ENCODE peak calls at places on chromosomes 2 and 18, in ten cellular contexts. I is WERI-Rb-1, B is endothelial cell, Y is sigmoid colon, X is GM23338, N is Calu3, F is left lung, D is glutamatergic neuron, P is cardiac fibroblast, W is AG10803. Q is an unnamed sample.
A peak's percentile ranks its signal among the peaks of the same experiment; 100 is the strongest.

GRCh38 chr2:121038431-121038830 is 246.6 kb downstream of the TFCP2L1 start:
- DNase-seq in I (no peak), B (no peak), Y (no peak), X (no peak), N (no peak), F (no peak), D (no peak), P (no peak), W (no peak), Q (no peak)

GRCh38 chr2:99430614-99431258 is 59.1 kb downstream of the REV1 start:
- DNase-seq in I (no peak), B (no peak), Y (no peak), X (no peak), N (no peak), F (no peak), D (no peak), P (peak; percentile 17), W (peak; percentile 62), Q (no peak)

GRCh38 chr2:95077521-95077807 is 44.1 kb downstream of the MRPS5 start:
- DNase-seq in I (peak; percentile 69), B (no peak), Y (no peak), X (peak; percentile 19), N (no peak), F (no peak), D (no peak), P (peak; percentile 5), W (no peak), Q (no peak)

GRCh38 chr2:210475726-210476125 is 833 bp downstream of the LANCL1 start:
- DNase-seq in I (no peak), B (no peak), Y (no peak), X (no peak), N (no peak), F (no peak), D (no peak), P (peak; percentile 13), W (no peak), Q (no peak)

GRCh38 chr2:122754561-122754960 is 999.1 kb downstream of the TSN start:
- DNase-seq in I (no peak), B (no peak), Y (no peak), X (no peak), N (no peak), F (no peak), D (no peak), P (no peak), W (no peak), Q (no peak)

GRCh38 chr2:216555274-216555673 is 56.6 kb downstream of the RPL37A start:
- DNase-seq in I (no peak), B (no peak), Y (peak; percentile 86), X (no peak), N (peak; percentile 16), F (no peak), D (no peak), P (peak; percentile 53), W (peak; percentile 90), Q (no peak)

GRCh38 chr2:74532222-74532621 is 2.5 kb downstream of the HTRA2 start:
- DNase-seq in I (no peak), B (no peak), Y (no peak), X (no peak), N (no peak), F (no peak), D (no peak), P (peak; percentile 66), W (peak; percentile 70), Q (peak; percentile 62)

GRCh38 chr2:143524001-143524608 is 394.9 kb downstream of the ARHGAP15 start:
- DNase-seq in I (no peak), B (no peak), Y (no peak), X (no peak), N (no peak), F (no peak), D (no peak), P (peak; percentile 47), W (peak; percentile 84), Q (no peak)

GRCh38 chr18:23181547-23181946 is 46.3 kb downstream of the CABLES1 start:
- DNase-seq in I (no peak), B (no peak), Y (no peak), X (no peak), N (no peak), F (no peak), D (no peak), P (no peak), W (no peak), Q (no peak)

GRCh38 chr2:73408198-73408597 is 22.6 kb downstream of the ALMS1 start:
- DNase-seq in I (no peak), B (no peak), Y (no peak), X (no peak), N (no peak), F (no peak), D (no peak), P (no peak), W (no peak), Q (no peak)

GRCh38 chr2:61882850-61883249 is 5.6 kb downstream of the CCT4 start:
- DNase-seq in I (no peak), B (no peak), Y (no peak), X (no peak), N (no peak), F (no peak), D (no peak), P (no peak), W (no peak), Q (no peak)

GRCh38 chr2:62309465-62310091 is 113.7 kb downstream of the B3GNT2 start:
- DNase-seq in I (no peak), B (peak; percentile 24), Y (no peak), X (peak; percentile 56), N (no peak), F (no peak), D (no peak), P (no peak), W (peak; percentile 10), Q (peak; percentile 62)

GRCh38 chr18:74896390-74896991 is 298.8 kb downstream of the ZNF407 start:
- DNase-seq in I (peak; percentile 77), B (peak; percentile 40), Y (no peak), X (peak; percentile 76), N (peak; percentile 71), F (peak; percentile 43), D (no peak), P (peak; percentile 6), W (no peak), Q (peak; percentile 31)

GRCh38 chr18:3157086-3157485 is 62.7 kb downstream of the MYOM1 start:
- DNase-seq in I (no peak), B (no peak), Y (no peak), X (no peak), N (no peak), F (no peak), D (no peak), P (no peak), W (no peak), Q (no peak)

GRCh38 chr18:72530622-72531021 is 13.5 kb downstream of the CBLN2 start:
- DNase-seq in I (no peak), B (no peak), Y (no peak), X (no peak), N (no peak), F (no peak), D (no peak), P (no peak), W (no peak), Q (no peak)
- TF ChIP-seq CTCF in I (no peak), B (no peak), Y (no peak), X (no peak), N (no peak), F (no peak), D (no peak), P (no peak), W (no peak), Q (no peak)

GRCh38 chr2:172480301-172481218 is 53.2 kb downstream of the ITGA6 start:
- DNase-seq in I (no peak), B (no peak), Y (no peak), X (no peak), N (no peak), F (no peak), D (peak; percentile 27), P (peak; percentile 23), W (peak; percentile 17), Q (no peak)

GRCh38 chr2:172488556-172488955 is 61.2 kb downstream of the ITGA6 start:
- DNase-seq in I (no peak), B (no peak), Y (no peak), X (no peak), N (no peak), F (no peak), D (no peak), P (no peak), W (no peak), Q (no peak)

GRCh38 chr2:172484253-172484652 is 56.9 kb downstream of the ITGA6 start:
- DNase-seq in I (no peak), B (no peak), Y (no peak), X (peak; percentile 35), N (no peak), F (no peak), D (no peak), P (peak; percentile 41), W (peak; percentile 28), Q (no peak)

GRCh38 chr2:172481507-172482262 is 54.3 kb downstream of the ITGA6 start:
- DNase-seq in I (no peak), B (no peak), Y (no peak), X (no peak), N (no peak), F (no peak), D (no peak), P (no peak), W (no peak), Q (no peak)

GRCh38 chr2:172484706-172485105 is 57.3 kb downstream of the ITGA6 start:
- DNase-seq in I (no peak), B (no peak), Y (no peak), X (no peak), N (no peak), F (no peak), D (no peak), P (no peak), W (no peak), Q (no peak)
- TF ChIP-seq CTCF in I (no peak), B (no peak), Y (no peak), X (no peak), N (no peak), F (no peak), D (no peak), P (no peak), W (no peak), Q (no peak)

GRCh38 chr2:2698182-2699116 is 367.4 kb upstream of the MYT1L start:
- DNase-seq in I (peak; percentile 69), B (peak; percentile 41), Y (no peak), X (peak; percentile 47), N (no peak), F (no peak), D (peak; percentile 43), P (no peak), W (no peak), Q (no peak)
- TF ChIP-seq CTCF in I (peak; percentile 74), B (peak; percentile 69), Y (no peak), X (peak; percentile 64), N (no peak), F (no peak), D (peak; percentile 57), P (no peak), W (no peak), Q (no peak)

GRCh38 chr2:188604579-188604978 is 312.9 kb downstream of the GULP1 start:
- DNase-seq in I (no peak), B (no peak), Y (no peak), X (no peak), N (no peak), F (no peak), D (no peak), P (no peak), W (no peak), Q (no peak)
- TF ChIP-seq CTCF in I (no peak), B (no peak), Y (no peak), X (no peak), N (no peak), F (no peak), D (no peak), P (no peak), W (no peak), Q (no peak)

GRCh38 chr18:76657428-76657827 is 162.4 kb upstream of the ZNF516 start:
- DNase-seq in I (peak; percentile 25), B (no peak), Y (no peak), X (peak; percentile 19), N (no peak), F (no peak), D (no peak), P (no peak), W (peak; percentile 4), Q (no peak)
- TF ChIP-seq CTCF in I (peak; percentile 10), B (no peak), Y (no peak), X (peak; percentile 56), N (no peak), F (no peak), D (no peak), P (no peak), W (no peak), Q (no peak)

Q was measured in GM13977.